ENCODE peak calls at places on chromosomes 3 and 15, in six cellular contexts. C is neuronal stem cell, D is H9, K is mesenchymal stem cell, J is trophoblast cell, Q is H1. S is an unnamed sample.

GRCh38 chr3:15405448-15406050 is 21.8 kb downstream of the METTL6 start:
- DNase-seq in C (peak; percentile 24), K (peak; percentile 71), Q (no peak), J (no peak), D (no peak), S (peak; percentile 71)

GRCh38 chr15:70768247-70768883 is 5.0 kb upstream of the UACA start:
- DNase-seq in D (no peak), K (no peak), J (no peak), Q (no peak), C (no peak), S (no peak)

GRCh38 chr15:22888120-22888859 is 49.8 kb downstream of the NIPA2 start:
- DNase-seq in J (peak; percentile 64), Q (no peak), K (peak; percentile 99), D (no peak), C (no peak), S (peak; percentile 99)

GRCh38 chr3:13846238-13846637 is 33.6 kb downstream of the WNT7A start:
- DNase-seq in K (no peak), Q (no peak), C (no peak), J (no peak), D (no peak), S (no peak)

GRCh38 chr3:16550305-16550675 is 36.8 kb upstream of the RFTN1 start:
- DNase-seq in Q (no peak), K (no peak), C (no peak), J (no peak), D (peak; percentile 48), S (no peak)

GRCh38 chr3:189841474-189842205 is 210.5 kb downstream of the TP63 start:
- DNase-seq in C (no peak), D (no peak), J (peak; percentile 80), K (no peak), Q (no peak), S (peak; percentile 64)

GRCh38 chr3:150105886-150106612 is 135.4 kb upstream of the PFN2 start:
- DNase-seq in Q (no peak), K (no peak), J (no peak), C (no peak), D (no peak), S (no peak)

GRCh38 chr3:159187232-159187631 is 385.4 kb downstream of the MFSD1 start:
- DNase-seq in C (no peak), K (no peak), D (no peak), J (no peak), Q (no peak), S (no peak)

GRCh38 chr3:48983096-48983495 is 6.9 kb upstream of the P4HTM start:
- DNase-seq in Q (no peak), D (no peak), K (no peak), C (no peak), J (no peak), S (no peak)

GRCh38 chr3:9347887-9348286 is 15.0 kb upstream of the THUMPD3 start:
- DNase-seq in Q (no peak), J (no peak), K (no peak), D (no peak), C (no peak), S (peak; percentile 77)

GRCh38 chr15:98650871-98651481 is 2.6 kb downstream of the IGF1R start:
- DNase-seq in D (no peak), C (no peak), K (peak; percentile 65), Q (no peak), J (peak; percentile 29), S (peak; percentile 49)

GRCh38 chr15:80906159-80906775 is 83.4 kb downstream of the MESD start:
- DNase-seq in D (no peak), C (no peak), Q (no peak), K (no peak), J (no peak), S (peak; percentile 67)

GRCh38 chr15:76964157-76964556 is 30.8 kb upstream of the PSTPIP1 start:
- DNase-seq in Q (no peak), J (no peak), C (no peak), D (no peak), K (peak; percentile 32), S (peak; percentile 32)

GRCh38 chr15:45402955-45403892 is 24.9 kb upstream of the GATM start:
- DNase-seq in D (no peak), K (peak; percentile 65), C (peak; percentile 17), Q (no peak), J (peak; percentile 53), S (peak; percentile 59)

GRCh38 chr3:140505256-140505655 is 172.6 kb upstream of the TRIM42 start:
- DNase-seq in D (no peak), J (no peak), K (no peak), C (peak; percentile 18), Q (no peak), S (no peak)

GRCh38 chr3:99674086-99674789 is 35.8 kb downstream of the COL8A1 start:
- DNase-seq in C (no peak), D (no peak), K (no peak), J (peak; percentile 33), Q (no peak), S (peak; percentile 56)

GRCh38 chr3:159829056-159829995 is 159.3 kb upstream of the IL12A start:
- DNase-seq in D (no peak), Q (no peak), K (peak; percentile 59), C (no peak), J (no peak), S (peak; percentile 64)

GRCh38 chr15:90106522-90107117 is 4.4 kb upstream of the IDH2 start:
- DNase-seq in D (no peak), Q (no peak), K (peak; percentile 50), C (no peak), J (no peak), S (peak; percentile 45)

GRCh38 chr3:104628185-104628789 is 738.4 kb upstream of the ALCAM start:
- DNase-seq in D (no peak), Q (no peak), C (peak; percentile 5), K (peak; percentile 59), J (no peak), S (peak; percentile 73)

GRCh38 chr3:128597900-128598299 is 52.7 kb downstream of the RPN1 start:
- DNase-seq in K (no peak), Q (no peak), D (no peak), J (no peak), C (no peak), S (peak; percentile 52)

GRCh38 chr3:110384601-110385000 is 687.0 kb upstream of the NECTIN3 start:
- DNase-seq in Q (no peak), D (no peak), K (peak; percentile 49), J (no peak), C (no peak), S (peak; percentile 84)

GRCh38 chr3:71152892-71153265 is 430.6 kb downstream of the FOXP1 start:
- DNase-seq in J (no peak), Q (no peak), D (peak; percentile 70), C (no peak), K (no peak), S (no peak)

GRCh38 chr15:47516576-47517371 is 200.5 kb upstream of the SEMA6D start:
- DNase-seq in C (no peak), Q (no peak), J (no peak), D (no peak), K (peak; percentile 43), S (peak; percentile 35)

GRCh38 chr3:7682822-7683229 is 818.8 kb upstream of the LMCD1 start:
- DNase-seq in D (no peak), C (no peak), K (peak; percentile 15), Q (no peak), J (no peak), S (peak; percentile 10)

GRCh38 chr15:25810631-25811077 is 52.5 kb downstream of the ATP10A start:
- DNase-seq in D (no peak), Q (no peak), C (peak; percentile 36), K (no peak), J (no peak), S (no peak)

GRCh38 chr3:43748179-43748578 is 57.4 kb downstream of the ABHD5 start:
- DNase-seq in C (no peak), Q (no peak), K (peak; percentile 29), D (no peak), J (no peak), S (peak; percentile 62)

DNA sequence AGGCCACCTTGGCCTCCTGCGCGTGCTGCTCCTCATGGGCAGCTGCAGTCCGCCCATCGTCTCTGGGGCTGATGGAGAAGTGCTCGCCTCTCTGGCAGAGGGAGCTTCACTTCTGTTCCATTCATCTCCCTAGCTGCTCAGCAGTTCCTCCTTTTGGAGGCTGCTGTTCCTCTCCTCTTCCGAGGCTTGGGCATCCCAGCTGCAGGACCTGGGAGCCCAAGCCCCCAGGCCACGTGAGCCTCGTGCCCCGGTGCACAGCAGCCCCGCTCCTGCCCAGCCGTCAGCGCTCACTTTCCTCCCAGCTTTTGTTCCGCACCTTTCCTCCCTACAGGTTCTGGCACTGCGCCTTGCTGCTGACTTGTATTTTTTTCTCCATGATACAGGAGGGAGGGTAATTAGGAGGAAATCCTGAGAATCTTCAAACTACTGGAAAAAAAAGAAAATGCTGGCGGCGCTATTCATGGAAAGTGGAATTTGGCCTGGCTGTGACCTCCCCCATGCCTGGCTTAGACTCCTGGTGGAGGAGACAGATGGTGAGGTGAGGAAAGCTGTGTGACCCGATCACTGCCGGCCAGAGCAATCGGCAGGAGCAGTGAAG is 210.1 kb downstream of the CHST2 start:
- DNase-seq in Q (no peak), D (peak; percentile 33), K (no peak), C (no peak), J (peak; percentile 24), S (no peak)
- H2AFZ ChIP-seq in Q (peak overlapping the region; percentile 45), D (no peak overlapping the region), K (no peak overlapping the region), C (peak overlapping the region; percentile 6), J (no peak overlapping the region), S (no peak overlapping the region)

GRCh38 chr3:136351905-136352304 is 101.8 kb downstream of the PCCB start:
- DNase-seq in Q (no peak), J (no peak), K (peak; percentile 8), C (no peak), D (no peak), S (no peak)
- H3K4ac ChIP-seq in Q (no peak overlapping the region), J (no peak overlapping the region), K (no peak overlapping the region), C (no peak overlapping the region), D (no peak overlapping the region), S (peak overlapping the region; percentile 73)

GRCh38 chr3:64196236-64196929 is 28.9 kb downstream of the PRICKLE2 start:
- DNase-seq in K (no peak), C (no peak), Q (no peak), D (no peak), J (no peak), S (no peak)
- H2AFZ ChIP-seq in K (no peak overlapping the region), C (no peak overlapping the region), Q (no peak overlapping the region), D (no peak overlapping the region), J (no peak overlapping the region), S (no peak overlapping the region)

DNA sequence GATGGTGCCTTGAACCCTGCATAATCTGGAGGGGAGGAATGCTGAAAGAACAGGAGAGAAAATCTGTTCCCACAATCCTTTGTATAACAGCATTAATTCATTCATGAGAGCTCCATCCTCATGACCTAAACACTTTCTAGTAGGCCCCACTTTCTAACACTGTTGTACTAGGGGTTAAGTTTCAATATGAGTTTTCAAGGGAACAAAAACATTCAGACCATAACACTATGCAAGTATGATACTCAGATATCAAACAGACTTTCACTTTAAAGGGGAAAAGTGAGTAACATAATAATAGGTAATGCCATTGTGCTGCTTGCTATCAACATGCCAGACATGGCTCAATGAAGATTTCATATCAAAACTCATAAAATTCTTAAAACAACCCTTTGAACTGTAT is 32.4 kb upstream of the PLSCR2 start:
- DNase-seq in D (no peak), J (no peak), Q (no peak), K (no peak), C (no peak), S (no peak)
- H3K4ac ChIP-seq in D (no peak overlapping the region), J (no peak overlapping the region), Q (no peak overlapping the region), K (no peak overlapping the region), C (no peak overlapping the region), S (no peak overlapping the region)

DNA sequence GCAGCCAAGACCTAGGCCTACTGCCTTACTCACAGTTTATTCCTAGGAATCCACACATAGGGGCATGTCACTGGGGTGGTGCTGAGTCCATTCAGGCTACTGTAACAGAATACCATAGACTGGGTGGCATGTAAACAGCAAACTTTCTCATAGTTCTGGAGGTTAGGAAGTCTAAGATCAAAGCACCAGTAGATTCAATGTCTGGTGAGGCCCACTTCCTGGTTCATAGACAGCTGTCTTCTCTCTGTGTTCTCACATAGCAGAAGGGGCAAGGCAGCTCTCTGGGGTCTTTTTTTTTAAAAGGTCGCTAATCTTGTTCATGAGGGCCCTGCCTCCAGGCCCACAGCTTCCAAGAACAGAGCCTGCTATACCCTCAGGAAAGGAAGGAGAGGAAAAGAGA is 113.9 kb upstream of the MANF start:
- DNase-seq in D (no peak), K (no peak), J (no peak), Q (no peak), C (no peak), S (no peak)
- H2AFZ ChIP-seq in D (no peak overlapping the region), K (no peak overlapping the region), J (no peak overlapping the region), Q (no peak overlapping the region), C (no peak overlapping the region), S (no peak overlapping the region)